ENCODE peak calls at places on chromosomes 5 and 9, in ten cellular contexts. S is fibroblast of lung; L is heart left ventricle; C is hepatocyte; X is prostate gland; B is left ventricle myocardium inferior; Y is PC-9; Z is CD4-positive, CD25-positive, alpha-beta regulatory T cell; V is tibial nerve; Q is transverse colon. E is an unnamed sample.
A peak's percentile ranks its signal among the peaks of the same experiment; 100 is the strongest.

GRCh38 chr5:172931001-172931536 is 28.2 kb upstream of the RPL26L1 start:
- DNase-seq in S (peak; percentile 70), L (no peak), C (peak; percentile 42), X (no peak), B (no peak), Y (peak; percentile 77), Z (no peak), V (peak; percentile 35), Q (no peak), E (no peak)

GRCh38 chr5:13403351-13403750 is 541.1 kb downstream of the DNAH5 start:
- DNase-seq in S (no peak), L (no peak), C (no peak), X (no peak), B (no peak), Y (no peak), Z (no peak), V (no peak), Q (no peak), E (no peak)

GRCh38 chr9:71249729-71250317 is 128.4 kb upstream of the TRPM3 start:
- DNase-seq in S (peak; percentile 75), L (peak; percentile 9), C (peak; percentile 78), X (peak; percentile 31), B (no peak), Y (peak; percentile 42), Z (no peak), V (no peak), Q (no peak), E (no peak)

GRCh38 chr9:128987800-128988199 is 40.3 kb downstream of the NUP188 start:
- DNase-seq in S (peak; percentile 84), L (no peak), C (no peak), X (no peak), B (no peak), Y (no peak), Z (no peak), V (no peak), Q (no peak), E (no peak)

GRCh38 chr9:81608289-81608657 is 81.1 kb downstream of the TLE1 start:
- DNase-seq in S (no peak), L (no peak), C (no peak), X (no peak), B (no peak), Y (no peak), Z (no peak), V (no peak), Q (no peak), E (no peak)

GRCh38 chr9:98488578-98489312 is 220.0 kb downstream of the GABBR2 start:
- DNase-seq in S (peak; percentile 82), L (no peak), C (peak; percentile 40), X (no peak), B (no peak), Y (peak; percentile 94), Z (no peak), V (no peak), Q (no peak), E (no peak)

GRCh38 chr5:52491071-52491828 is 296.5 kb upstream of the ITGA1 start:
- DNase-seq in S (no peak), L (no peak), C (peak; percentile 5), X (peak; percentile 10), B (no peak), Y (no peak), Z (no peak), V (no peak), Q (no peak), E (no peak)

GRCh38 chr9:18142964-18143363 is 331.0 kb upstream of the ADAMTSL1 start:
- DNase-seq in S (no peak), L (no peak), C (peak; percentile 32), X (no peak), B (no peak), Y (no peak), Z (no peak), V (no peak), Q (no peak), E (no peak)

GRCh38 chr5:54673523-54674225 is 156.1 kb downstream of the SNX18 start:
- DNase-seq in S (no peak), L (peak; percentile 52), C (no peak), X (no peak), B (peak; percentile 35), Y (no peak), Z (no peak), V (no peak), Q (peak; percentile 52), E (peak; percentile 18)

GRCh38 chr9:97980918-97981827 is 2.0 kb upstream of the ANP32B start:
- DNase-seq in S (peak; percentile 10), L (peak; percentile 35), C (peak; percentile 10), X (peak; percentile 62), B (peak; percentile 55), Y (no peak), Z (no peak), V (no peak), Q (peak; percentile 28), E (no peak)

GRCh38 chr9:137423001-137423809 is at the start of the genes EXD3 and NOXA1:
- DNase-seq in S (peak; percentile 93), L (peak; percentile 94), C (peak; percentile 98), X (peak; percentile 92), B (peak; percentile 93), Y (peak; percentile 72), Z (peak; percentile 90), V (peak; percentile 82), Q (peak; percentile 97), E (peak; percentile 47)

GRCh38 chr5:173823721-173824567 is 64.2 kb upstream of the CPEB4 start:
- DNase-seq in S (peak; percentile 48), L (no peak), C (peak; percentile 74), X (peak; percentile 71), B (no peak), Y (peak; percentile 98), Z (no peak), V (no peak), Q (peak; percentile 52), E (no peak)

GRCh38 chr5:108061941-108062340 is 320.0 kb downstream of the FBXL17 start:
- DNase-seq in S (peak; percentile 76), L (no peak), C (no peak), X (no peak), B (no peak), Y (no peak), Z (no peak), V (no peak), Q (no peak), E (no peak)

GRCh38 chr5:75337366-75338021 is 474 bp downstream of the HMGCR start:
- DNase-seq in S (peak; percentile 11), L (peak; percentile 29), C (peak; percentile 56), X (peak; percentile 19), B (no peak), Y (no peak), Z (peak; percentile 12), V (no peak), Q (peak; percentile 47), E (no peak)

GRCh38 chr5:151881626-151882225 is 42.9 kb downstream of the GLRA1 start:
- DNase-seq in S (no peak), L (no peak), C (no peak), X (no peak), B (no peak), Y (no peak), Z (no peak), V (no peak), Q (no peak), E (no peak)

GRCh38 chr9:121551985-121552753 is 52.5 kb upstream of the GGTA1 start:
- DNase-seq in S (no peak), L (no peak), C (no peak), X (no peak), B (no peak), Y (peak; percentile 34), Z (no peak), V (no peak), Q (no peak), E (no peak)

GRCh38 chr5:61353293-61353692 is 21.2 kb downstream of the ZSWIM6 start:
- DNase-seq in S (no peak), L (no peak), C (no peak), X (no peak), B (no peak), Y (no peak), Z (no peak), V (no peak), Q (no peak), E (no peak)

GRCh38 chr5:133801955-133802751 is 166.3 kb downstream of the C5orf15 start:
- DNase-seq in S (peak; percentile 14), L (peak; percentile 47), C (peak; percentile 69), X (peak; percentile 29), B (peak; percentile 61), Y (no peak), Z (no peak), V (no peak), Q (no peak), E (no peak)

GRCh38 chr9:12426198-12426864 is 266.9 kb upstream of the TYRP1 start:
- DNase-seq in S (peak; percentile 5), L (no peak), C (peak; percentile 52), X (no peak), B (no peak), Y (no peak), Z (no peak), V (no peak), Q (no peak), E (no peak)

GRCh38 chr9:107211331-107211730 is 71.7 kb upstream of the RAD23B start:
- DNase-seq in S (no peak), L (no peak), C (no peak), X (no peak), B (no peak), Y (no peak), Z (no peak), V (no peak), Q (no peak), E (no peak)
- H3K4me1 ChIP-seq in S (peaks cover 10% of the 10 kb centered on the region), L (no peaks in the 10 kb centered on the region), C (no peaks in the 10 kb centered on the region), X (no peaks in the 10 kb centered on the region), B (no peaks in the 10 kb centered on the region), Y (peaks cover 17% of the 10 kb centered on the region), Z (no peaks in the 10 kb centered on the region), V (no peaks in the 10 kb centered on the region), Q (no peaks in the 10 kb centered on the region), E (no peaks in the 10 kb centered on the region)

DNA sequence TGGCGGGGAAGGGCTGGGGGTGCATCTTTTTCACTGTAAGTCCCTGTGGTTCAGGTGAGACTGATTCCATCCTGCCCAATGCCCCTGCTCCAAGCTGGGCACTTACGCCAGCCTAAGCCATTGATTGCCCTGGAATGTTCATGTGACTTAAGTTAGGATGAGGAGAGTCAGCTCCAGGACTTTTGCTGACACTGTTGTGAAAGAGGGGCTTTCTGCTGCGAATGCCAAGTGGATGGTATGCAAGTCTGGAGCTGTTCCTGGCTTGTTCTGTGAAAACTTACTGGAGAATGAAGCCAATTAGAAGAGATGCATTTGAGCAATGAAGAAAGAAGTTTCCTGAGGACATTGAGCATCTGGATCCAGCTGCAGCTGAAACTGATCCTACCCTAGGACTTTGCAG is 61.2 kb upstream of the ZFR start:
- DNase-seq in S (peak; percentile 88), L (no peak), C (peak; percentile 41), X (no peak), B (no peak), Y (no peak), Z (no peak), V (no peak), Q (no peak), E (no peak)
- H3K27me3 ChIP-seq in S (no peaks in the 10 kb centered on the region), L (no peaks in the 10 kb centered on the region), C (no peaks in the 10 kb centered on the region), X (no peaks in the 10 kb centered on the region), B (peaks cover 12% of the 10 kb centered on the region), Y (peaks cover 91% of the 10 kb centered on the region), Z (no peaks in the 10 kb centered on the region), V (no peaks in the 10 kb centered on the region), Q (no peaks in the 10 kb centered on the region), E (no peaks in the 10 kb centered on the region)

GRCh38 chr5:178940569-178941360 is at the start of gene ZNF454:
- DNase-seq in S (peak; percentile 97), L (peak; percentile 95), C (no peak), X (peak; percentile 95), B (peak; percentile 93), Y (no peak), Z (no peak), V (peak; percentile 62), Q (peak; percentile 82), E (peak; percentile 2)
- H3K9me3 ChIP-seq in S (no peaks in the 10 kb centered on the region), L (peaks cover 19% of the 10 kb centered on the region), C (peaks cover under 1% of the 10 kb centered on the region), X (peaks cover 4% of the 10 kb centered on the region), B (peaks cover 57% of the 10 kb centered on the region), Y (peaks cover 7% of the 10 kb centered on the region), Z (peaks cover 48% of the 10 kb centered on the region), V (peaks cover 12% of the 10 kb centered on the region), Q (peaks cover 44% of the 10 kb centered on the region), E (peaks cover 91% of the 10 kb centered on the region)

GRCh38 chr5:93574939-93575241 is 6.1 kb downstream of the NR2F1-AS1 start:
- DNase-seq in S (no peak), L (no peak), C (no peak), X (no peak), B (no peak), Y (no peak), Z (no peak), V (no peak), Q (no peak), E (no peak)
- H3K4me1 ChIP-seq in S (peaks cover 25% of the 10 kb centered on the region), L (peaks cover 23% of the 10 kb centered on the region), C (peaks cover 22% of the 10 kb centered on the region), X (peaks cover 3% of the 10 kb centered on the region), B (peaks cover 34% of the 10 kb centered on the region), Y (peaks cover 6% of the 10 kb centered on the region), Z (peaks cover 37% of the 10 kb centered on the region), V (peaks cover 74% of the 10 kb centered on the region), Q (peaks cover 5% of the 10 kb centered on the region), E (peaks cover 83% of the 10 kb centered on the region)

E was measured in esophagus squamous epithelium.